ENCODE peak calls at places on chromosomes 6 and 20, in six cellular contexts. C is stimulated activated CD8-positive, alpha-beta memory T cell treated with anti-CD3 and anti-CD28 coated beads, Interleukin-12 subunit alpha, Interleukin-12 subunit beta, amount 100 ng/mL, for 1 hour; M is activated CD4-positive, alpha-beta T cell treated with anti-CD3 and anti-CD28 coated beads for 36 hours; J is anterior cingulate cortex; T is astrocyte of the spinal cord; D is OCI-LY7. P is an unnamed sample.
A peak's percentile ranks its signal among the peaks of the same experiment; 100 is the strongest.

GRCh38 chr6:156972145-156972544 is 195.0 kb downstream of the ARID1B start:
- DNase-seq in C (no peak), M (no peak), J (no peak), T (no peak), D (no peak), P (no peak)

GRCh38 chr20:1332749-1333300 is 3.9 kb upstream of the SDCBP2 start:
- DNase-seq in C (no peak), M (no peak), J (no peak), T (no peak), D (no peak), P (no peak)

GRCh38 chr6:100376103-100376502 is 88.6 kb downstream of the SIM1 start:
- DNase-seq in C (no peak), M (no peak), J (no peak), T (no peak), D (no peak), P (no peak)

GRCh38 chr20:50290815-50291214 is 100.2 kb downstream of the CEBPB start:
- DNase-seq in C (no peak), M (no peak), J (no peak), T (no peak), D (no peak), P (no peak)

GRCh38 chr6:156699017-156699421 is 78.2 kb upstream of the ARID1B start:
- DNase-seq in C (no peak), M (no peak), J (no peak), T (peak; percentile 82), D (no peak), P (no peak)

GRCh38 chr6:35771343-35771627 is 5.1 kb upstream of the CLPSL2 start:
- DNase-seq in C (no peak), M (no peak), J (no peak), T (no peak), D (no peak), P (no peak)

GRCh38 chr6:107843400-107843799 is 19.3 kb upstream of the SCML4 start:
- DNase-seq in C (no peak), M (peak; percentile 55), J (no peak), T (no peak), D (no peak), P (no peak)

GRCh38 chr6:110628330-110628729 is 151.9 kb upstream of the SLC22A16 start:
- DNase-seq in C (no peak), M (no peak), J (no peak), T (peak; percentile 67), D (no peak), P (no peak)

GRCh38 chr20:53003420-53003819 is 31.3 kb downstream of the TSHZ2 start:
- DNase-seq in C (no peak), M (no peak), J (no peak), T (peak; percentile 14), D (no peak), P (peak; percentile 24)

GRCh38 chr20:3687655-3688054 is 5.8 kb upstream of the ADAM33 start:
- DNase-seq in C (no peak), M (no peak), J (peak; percentile 32), T (peak; percentile 63), D (no peak), P (no peak)

GRCh38 chr20:45518282-45518681 is 2.9 kb upstream of the SPINT3 start:
- DNase-seq in C (no peak), M (no peak), J (no peak), T (no peak), D (no peak), P (no peak)

GRCh38 chr20:14470231-14470894 is 133.0 kb upstream of the FLRT3 start:
- DNase-seq in C (no peak), M (no peak), J (no peak), T (no peak), D (no peak), P (no peak)

P was measured in NCI-H187 treated with DMSO at 0.1 percent for 48 hours.